ENCODE peak calls at places on chromosomes 2 and 18, in nine cellular contexts. X is B cell; B is HS-5; H is stimulated activated CD8-positive, alpha-beta memory T cell treated with anti-CD3 and anti-CD28 coated beads, Interleukin-7, amount 100 ng/mL, for 24 hours; R is AG04449; Q is tibial artery; Z is prostate gland; Y is GM06990; K is hippocampal formation. E is an unnamed sample.
A peak's percentile ranks its signal among the peaks of the same experiment; 100 is the strongest.

GRCh38 chr2:222361787-222362186 is 62.6 kb upstream of the SGPP2 start:
- DNase-seq in Q (no peak), X (no peak), H (no peak), Y (no peak), R (no peak), K (no peak), B (no peak), Z (no peak), E (no peak)

GRCh38 chr2:156562136-156562535 is 126.0 kb downstream of the GPD2 start:
- DNase-seq in Q (no peak), R (no peak), B (no peak), X (no peak), K (no peak), H (no peak), Z (no peak), Y (no peak), E (no peak)

GRCh38 chr2:9288233-9288632 is 81.6 kb downstream of the ASAP2 start:
- DNase-seq in K (no peak), Z (no peak), R (peak; percentile 72), H (no peak), X (no peak), Y (no peak), B (peak; percentile 84), Q (no peak), E (no peak)

GRCh38 chr2:48578313-48578712 is 39.3 kb upstream of the GTF2A1L start:
- DNase-seq in Q (no peak), B (no peak), K (no peak), R (no peak), Z (no peak), H (no peak), X (no peak), Y (no peak), E (no peak)

GRCh38 chr18:76979906-76980305 is 152.7 kb downstream of the MBP start:
- DNase-seq in B (no peak), R (no peak), H (no peak), X (no peak), Y (no peak), Z (no peak), Q (no peak), K (no peak), E (no peak)

GRCh38 chr2:217960351-217960750 is 42.4 kb downstream of the TNS1 start:
- DNase-seq in H (no peak), R (no peak), B (no peak), Q (peak; percentile 18), Z (no peak), K (no peak), X (no peak), Y (no peak), E (no peak)

GRCh38 chr2:167182403-167182802 is 294.1 kb downstream of the XIRP2 start:
- DNase-seq in H (no peak), K (no peak), R (no peak), Y (no peak), X (no peak), Q (no peak), Z (no peak), B (no peak), E (no peak)

GRCh38 chr18:47754311-47755101 is 176.0 kb downstream of the SMAD2 start:
- DNase-seq in Z (no peak), Q (no peak), Y (peak; percentile 30), H (peak; percentile 33), R (no peak), B (no peak), X (peak; percentile 30), K (no peak), E (peak; percentile 88)

GRCh38 chr18:70337139-70337972 is 48.5 kb downstream of the SOCS6 start:
- DNase-seq in Q (no peak), H (no peak), Y (no peak), Z (no peak), K (no peak), X (no peak), R (peak; percentile 58), B (peak; percentile 53), E (peak; percentile 52)

GRCh38 chr2:151669585-151670081 is 64.6 kb downstream of the NEB start:
- DNase-seq in R (no peak), Z (no peak), B (no peak), Q (no peak), Y (no peak), X (no peak), H (no peak), K (peak; percentile 1), E (no peak)

GRCh38 chr2:140808211-140808610 is 1322.6 kb downstream of the LRP1B start:
- DNase-seq in Q (no peak), X (no peak), K (no peak), H (no peak), B (no peak), Z (no peak), R (no peak), Y (no peak), E (no peak)

GRCh38 chr2:148483675-148484074 is 160.9 kb upstream of the EPC2 start:
- DNase-seq in B (no peak), Z (no peak), Q (no peak), K (no peak), X (no peak), H (no peak), R (no peak), Y (no peak), E (no peak)

GRCh38 chr2:134718095-134718955 is 475 bp downstream of the TMEM163 start:
- DNase-seq in Z (no peak), K (no peak), Q (no peak), X (peak; percentile 49), Y (no peak), R (no peak), H (no peak), B (no peak), E (peak; percentile 88)

GRCh38 chr2:176997074-176997791 is 215.4 kb upstream of the HNRNPA3 start:
- DNase-seq in Y (peak; percentile 35), Z (no peak), Q (no peak), R (peak; percentile 64), H (no peak), B (peak; percentile 97), K (no peak), X (peak; percentile 3), E (no peak)

GRCh38 chr2:25276569-25277465 is 64.9 kb downstream of the DNMT3A start:
- DNase-seq in B (no peak), K (peak; percentile 47), R (no peak), H (peak; percentile 53), Z (no peak), X (peak; percentile 90), Q (peak; percentile 42), Y (peak; percentile 81), E (peak; percentile 73)

GRCh38 chr2:10550206-10551001 is 102.3 kb upstream of the ODC1 start:
- DNase-seq in H (no peak), R (no peak), X (no peak), Y (no peak), K (no peak), Q (no peak), Z (no peak), B (no peak), E (no peak)

GRCh38 chr2:127423476-127423840 is 5.2 kb downstream of the PROC start:
- DNase-seq in X (peak; percentile 39), R (no peak), K (no peak), Y (no peak), Q (no peak), Z (no peak), H (no peak), B (no peak), E (no peak)